ENCODE peak calls at places on chromosomes 11 and 22, in six cellular contexts. One of them, this sample, is unnamed.

GRCh38 chr11:82191690-82192089 is 542.0 kb downstream of the FAM181B start:
- DNase-seq in GM12892: no peak
- DNase-seq in activated CD4-positive, alpha-beta T cell treated with anti-CD3 and anti-CD28 coated beads for 4 hours: no peak
- DNase-seq in activated T-cell treated with anti-CD3 and anti-CD28 coated beads for 1 hour: no peak
- DNase-seq in Caco-2: no peak
- DNase-seq in B cell: no peak
- DNase-seq in this sample: no peak

GRCh38 chr22:50739279-50739691 is 1.3 kb downstream of the ACR start:
- DNase-seq in GM12892: no peak
- DNase-seq in activated CD4-positive, alpha-beta T cell treated with anti-CD3 and anti-CD28 coated beads for 4 hours: no peak
- DNase-seq in activated T-cell treated with anti-CD3 and anti-CD28 coated beads for 1 hour: no peak
- DNase-seq in Caco-2: no peak
- DNase-seq in B cell: no peak
- DNase-seq in this sample: no peak

GRCh38 chr11:86746509-86746908 is 53.8 kb upstream of the PRSS23 start:
- DNase-seq in GM12892: no peak
- DNase-seq in activated CD4-positive, alpha-beta T cell treated with anti-CD3 and anti-CD28 coated beads for 4 hours: no peak
- DNase-seq in activated T-cell treated with anti-CD3 and anti-CD28 coated beads for 1 hour: no peak
- DNase-seq in Caco-2: no peak
- DNase-seq in B cell: no peak
- DNase-seq in this sample: no peak

GRCh38 chr11:72233056-72233772 is 8.6 kb downstream of the INPPL1 start:
- DNase-seq in GM12892: no peak
- DNase-seq in activated CD4-positive, alpha-beta T cell treated with anti-CD3 and anti-CD28 coated beads for 4 hours: no peak
- DNase-seq in activated T-cell treated with anti-CD3 and anti-CD28 coated beads for 1 hour: no peak
- DNase-seq in Caco-2: no peak
- DNase-seq in B cell: no peak
- DNase-seq in this sample: no peak

GRCh38 chr11:18540207-18541009 is 13.7 kb upstream of the TSG101 start:
- DNase-seq in GM12892: no peak
- DNase-seq in activated CD4-positive, alpha-beta T cell treated with anti-CD3 and anti-CD28 coated beads for 4 hours: no peak
- DNase-seq in activated T-cell treated with anti-CD3 and anti-CD28 coated beads for 1 hour: no peak
- DNase-seq in Caco-2: no peak
- DNase-seq in B cell: no peak
- DNase-seq in this sample: no peak

GRCh38 chr11:56491270-56491669 is at the start of gene OR5M8:
- DNase-seq in GM12892: no peak
- DNase-seq in activated CD4-positive, alpha-beta T cell treated with anti-CD3 and anti-CD28 coated beads for 4 hours: no peak
- DNase-seq in activated T-cell treated with anti-CD3 and anti-CD28 coated beads for 1 hour: no peak
- DNase-seq in Caco-2: no peak
- DNase-seq in B cell: no peak
- DNase-seq in this sample: no peak

GRCh38 chr11:3357994-3358676 is 20.8 kb downstream of the ZNF195 start:
- DNase-seq in GM12892: no peak
- DNase-seq in activated CD4-positive, alpha-beta T cell treated with anti-CD3 and anti-CD28 coated beads for 4 hours: no peak
- DNase-seq in activated T-cell treated with anti-CD3 and anti-CD28 coated beads for 1 hour: no peak
- DNase-seq in Caco-2: no peak
- DNase-seq in B cell: no peak
- DNase-seq in this sample: no peak

GRCh38 chr11:93857413-93858185 is 7.2 kb upstream of the VSTM5 start:
- DNase-seq in GM12892: no peak
- DNase-seq in activated CD4-positive, alpha-beta T cell treated with anti-CD3 and anti-CD28 coated beads for 4 hours: no peak
- DNase-seq in activated T-cell treated with anti-CD3 and anti-CD28 coated beads for 1 hour: no peak
- DNase-seq in Caco-2: no peak
- DNase-seq in B cell: no peak
- DNase-seq in this sample: no peak

GRCh38 chr22:23061471-23062280 is 8.6 kb upstream of the GNAZ start:
- DNase-seq in GM12892: no peak
- DNase-seq in activated CD4-positive, alpha-beta T cell treated with anti-CD3 and anti-CD28 coated beads for 4 hours: no peak
- DNase-seq in activated T-cell treated with anti-CD3 and anti-CD28 coated beads for 1 hour: no peak
- DNase-seq in Caco-2: no peak
- DNase-seq in B cell: no peak
- DNase-seq in this sample: no peak

GRCh38 chr22:21446128-21446826 is 20.9 kb upstream of the TMEM191C start:
- DNase-seq in GM12892: no peak
- DNase-seq in activated CD4-positive, alpha-beta T cell treated with anti-CD3 and anti-CD28 coated beads for 4 hours: no peak
- DNase-seq in activated T-cell treated with anti-CD3 and anti-CD28 coated beads for 1 hour: no peak
- DNase-seq in Caco-2: no peak
- DNase-seq in B cell: no peak
- DNase-seq in this sample: no peak

GRCh38 chr11:63838150-63838681 is 694 bp upstream of the MARK2 start:
- DNase-seq in GM12892: no peak
- DNase-seq in activated CD4-positive, alpha-beta T cell treated with anti-CD3 and anti-CD28 coated beads for 4 hours: peak; percentile 25
- DNase-seq in activated T-cell treated with anti-CD3 and anti-CD28 coated beads for 1 hour: no peak
- DNase-seq in Caco-2: no peak
- DNase-seq in B cell: no peak
- DNase-seq in this sample: no peak

GRCh38 chr11:15412054-15412453 is 297.3 kb downstream of the INSC start:
- DNase-seq in GM12892: no peak
- DNase-seq in activated CD4-positive, alpha-beta T cell treated with anti-CD3 and anti-CD28 coated beads for 4 hours: no peak
- DNase-seq in activated T-cell treated with anti-CD3 and anti-CD28 coated beads for 1 hour: no peak
- DNase-seq in Caco-2: no peak
- DNase-seq in B cell: no peak
- DNase-seq in this sample: no peak

GRCh38 chr11:61815790-61816735 is 740 bp downstream of the FADS1 start:
- DNase-seq in GM12892: peak; percentile 71
- DNase-seq in activated CD4-positive, alpha-beta T cell treated with anti-CD3 and anti-CD28 coated beads for 4 hours: peak; percentile 57
- DNase-seq in activated T-cell treated with anti-CD3 and anti-CD28 coated beads for 1 hour: peak; percentile 34
- DNase-seq in Caco-2: peak; percentile 81
- DNase-seq in B cell: peak; percentile 67
- DNase-seq in this sample: peak; percentile 72